ENCODE peak calls at places on chromosomes 1 and 21, in nine cellular contexts. One of them, this sample, is unnamed.

GRCh38 chr1:232057217-232057895 is 430.8 kb downstream of the DISC1 start:
- DNase-seq in NCI-H1092 treated with DMSO at 0.1 percent for 48 hours: no peak
- DNase-seq in aorta: no peak
- DNase-seq in ecto neural progenitor cell: no peak
- DNase-seq in GM12865: no peak
- DNase-seq in nucleus accumbens: no peak
- DNase-seq in AG09319: no peak
- DNase-seq in cerebellar cortex: peak
- DNase-seq in kidney tubule cell: no peak
- DNase-seq in this sample: no peak

GRCh38 chr1:2636733-2637132 is 3.9 kb upstream of the MMEL1 start:
- DNase-seq in nucleus accumbens: no peak
- DNase-seq in aorta: no peak
- DNase-seq in GM12865: no peak
- DNase-seq in cerebellar cortex: no peak
- DNase-seq in kidney tubule cell: no peak
- DNase-seq in ecto neural progenitor cell: no peak
- DNase-seq in AG09319: no peak
- DNase-seq in NCI-H1092 treated with DMSO at 0.1 percent for 48 hours: no peak
- DNase-seq in this sample: no peak

GRCh38 chr1:76129731-76130130 is 55.2 kb downstream of the ST6GALNAC3 start:
- DNase-seq in NCI-H1092 treated with DMSO at 0.1 percent for 48 hours: no peak
- DNase-seq in kidney tubule cell: no peak
- DNase-seq in nucleus accumbens: no peak
- DNase-seq in cerebellar cortex: no peak
- DNase-seq in GM12865: no peak
- DNase-seq in aorta: no peak
- DNase-seq in AG09319: no peak
- DNase-seq in ecto neural progenitor cell: no peak
- DNase-seq in this sample: no peak

GRCh38 chr1:228087771-228088251 is 5.3 kb downstream of the ARF1 start:
- DNase-seq in cerebellar cortex: no peak
- DNase-seq in ecto neural progenitor cell: no peak
- DNase-seq in NCI-H1092 treated with DMSO at 0.1 percent for 48 hours: no peak
- DNase-seq in aorta: peak
- DNase-seq in kidney tubule cell: peak
- DNase-seq in nucleus accumbens: no peak
- DNase-seq in AG09319: peak
- DNase-seq in GM12865: no peak
- DNase-seq in this sample: no peak

GRCh38 chr1:86516366-86516765 is 30.5 kb upstream of the CLCA4 start:
- DNase-seq in GM12865: no peak
- DNase-seq in aorta: no peak
- DNase-seq in cerebellar cortex: no peak
- DNase-seq in ecto neural progenitor cell: no peak
- DNase-seq in nucleus accumbens: no peak
- DNase-seq in AG09319: no peak
- DNase-seq in kidney tubule cell: peak
- DNase-seq in NCI-H1092 treated with DMSO at 0.1 percent for 48 hours: no peak
- DNase-seq in this sample: no peak

GRCh38 chr1:172719694-172720138 is 60.8 kb downstream of the FASLG start:
- DNase-seq in AG09319: no peak
- DNase-seq in NCI-H1092 treated with DMSO at 0.1 percent for 48 hours: peak
- DNase-seq in aorta: no peak
- DNase-seq in ecto neural progenitor cell: no peak
- DNase-seq in nucleus accumbens: no peak
- DNase-seq in GM12865: peak
- DNase-seq in kidney tubule cell: peak
- DNase-seq in cerebellar cortex: peak
- DNase-seq in this sample: peak

GRCh38 chr21:14995695-14996490 is 68.9 kb downstream of the NRIP1 start:
- DNase-seq in cerebellar cortex: no peak
- DNase-seq in kidney tubule cell: peak
- DNase-seq in GM12865: no peak
- DNase-seq in NCI-H1092 treated with DMSO at 0.1 percent for 48 hours: no peak
- DNase-seq in aorta: no peak
- DNase-seq in AG09319: no peak
- DNase-seq in ecto neural progenitor cell: no peak
- DNase-seq in nucleus accumbens: no peak
- DNase-seq in this sample: no peak

GRCh38 chr1:203288351-203288894 is 16.9 kb upstream of the BTG2 start:
- DNase-seq in cerebellar cortex: no peak
- DNase-seq in ecto neural progenitor cell: no peak
- DNase-seq in nucleus accumbens: no peak
- DNase-seq in aorta: no peak
- DNase-seq in AG09319: no peak
- DNase-seq in kidney tubule cell: no peak
- DNase-seq in NCI-H1092 treated with DMSO at 0.1 percent for 48 hours: peak
- DNase-seq in GM12865: no peak
- DNase-seq in this sample: peak

GRCh38 chr1:111541721-111542120 is 38.3 kb upstream of the ADORA3 start:
- DNase-seq in nucleus accumbens: no peak
- DNase-seq in AG09319: no peak
- DNase-seq in ecto neural progenitor cell: no peak
- DNase-seq in cerebellar cortex: peak
- DNase-seq in aorta: no peak
- DNase-seq in NCI-H1092 treated with DMSO at 0.1 percent for 48 hours: no peak
- DNase-seq in GM12865: no peak
- DNase-seq in kidney tubule cell: peak
- DNase-seq in this sample: no peak

GRCh38 chr1:45730075-45730779 is 20.2 kb downstream of the IPP start:
- DNase-seq in aorta: no peak
- DNase-seq in kidney tubule cell: no peak
- DNase-seq in AG09319: no peak
- DNase-seq in nucleus accumbens: no peak
- DNase-seq in NCI-H1092 treated with DMSO at 0.1 percent for 48 hours: no peak
- DNase-seq in GM12865: no peak
- DNase-seq in cerebellar cortex: no peak
- DNase-seq in ecto neural progenitor cell: no peak
- DNase-seq in this sample: no peak

GRCh38 chr1:33336580-33336979 is 15.7 kb upstream of the A3GALT2 start:
- DNase-seq in AG09319: no peak
- DNase-seq in ecto neural progenitor cell: no peak
- DNase-seq in GM12865: no peak
- DNase-seq in NCI-H1092 treated with DMSO at 0.1 percent for 48 hours: peak
- DNase-seq in nucleus accumbens: no peak
- DNase-seq in aorta: no peak
- DNase-seq in cerebellar cortex: peak
- DNase-seq in kidney tubule cell: no peak
- DNase-seq in this sample: no peak

GRCh38 chr1:58447891-58448290 is 98.6 kb downstream of the OMA1 start:
- DNase-seq in cerebellar cortex: no peak
- DNase-seq in ecto neural progenitor cell: no peak
- DNase-seq in nucleus accumbens: no peak
- DNase-seq in AG09319: no peak
- DNase-seq in NCI-H1092 treated with DMSO at 0.1 percent for 48 hours: no peak
- DNase-seq in aorta: no peak
- DNase-seq in kidney tubule cell: no peak
- DNase-seq in GM12865: no peak
- DNase-seq in this sample: no peak

GRCh38 chr1:115877511-115877910 is 36.6 kb upstream of the NHLH2 start:
- DNase-seq in ecto neural progenitor cell: no peak
- DNase-seq in nucleus accumbens: no peak
- DNase-seq in kidney tubule cell: no peak
- DNase-seq in NCI-H1092 treated with DMSO at 0.1 percent for 48 hours: no peak
- DNase-seq in aorta: no peak
- DNase-seq in AG09319: no peak
- DNase-seq in cerebellar cortex: no peak
- DNase-seq in GM12865: peak
- DNase-seq in this sample: no peak

GRCh38 chr21:37575536-37576083 is 209.0 kb downstream of the DYRK1A start:
- DNase-seq in nucleus accumbens: no peak
- DNase-seq in NCI-H1092 treated with DMSO at 0.1 percent for 48 hours: no peak
- DNase-seq in cerebellar cortex: no peak
- DNase-seq in AG09319: no peak
- DNase-seq in GM12865: no peak
- DNase-seq in kidney tubule cell: no peak
- DNase-seq in aorta: no peak
- DNase-seq in ecto neural progenitor cell: no peak
- DNase-seq in this sample: no peak

GRCh38 chr21:32958288-32958992 is 67.3 kb upstream of the OLIG2 start:
- DNase-seq in cerebellar cortex: no peak
- DNase-seq in nucleus accumbens: no peak
- DNase-seq in AG09319: no peak
- DNase-seq in kidney tubule cell: peak
- DNase-seq in ecto neural progenitor cell: no peak
- DNase-seq in GM12865: no peak
- DNase-seq in NCI-H1092 treated with DMSO at 0.1 percent for 48 hours: no peak
- DNase-seq in aorta: no peak
- DNase-seq in this sample: no peak